ENCODE peak calls at places on chromosome 9, in nine cellular contexts. O, C, R, Y, L, G, A, J and S are unnamed samples.

GRCh38 chr9:29039258-29039657 is 1466.0 kb upstream of the C9orf72 start:
- DNase-seq in O (no peak), J (no peak), Y (no peak), A (no peak), L (no peak), C (no peak), G (peak; percentile 22), R (no peak), S (no peak)

GRCh38 chr9:113872485-113873143 is 3.5 kb upstream of the ZNF618 start:
- DNase-seq in C (no peak), O (no peak), J (no peak), A (no peak), R (no peak), G (no peak), L (no peak), Y (no peak), S (no peak)

GRCh38 chr9:71783120-71783523 is 14.8 kb upstream of the CEMIP2 start:
- DNase-seq in J (peak; percentile 81), R (no peak), Y (no peak), C (no peak), L (no peak), G (no peak), O (no peak), A (peak; percentile 34), S (peak; percentile 88)

GRCh38 chr9:99859395-99859980 is 37.8 kb downstream of the NR4A3 start:
- DNase-seq in O (peak; percentile 10), R (no peak), C (no peak), J (no peak), G (no peak), Y (peak; percentile 35), A (no peak), L (no peak), S (no peak)

GRCh38 chr9:106712279-106712678 is 150.7 kb upstream of the ZNF462 start:
- DNase-seq in L (no peak), G (no peak), O (no peak), A (no peak), J (no peak), C (no peak), R (no peak), Y (no peak), S (no peak)

GRCh38 chr9:4020038-4020746 is 279.7 kb downstream of the GLIS3 start:
- DNase-seq in Y (no peak), A (no peak), L (no peak), G (peak; percentile 26), C (no peak), R (no peak), J (no peak), O (no peak), S (no peak)

GRCh38 chr9:36731576-36731975 is 158.9 kb downstream of the MELK start:
- DNase-seq in A (no peak), C (no peak), L (no peak), O (no peak), J (no peak), R (no peak), Y (no peak), G (no peak), S (no peak)

GRCh38 chr9:114805670-114806551 is at the start of gene TNFSF15:
- DNase-seq in G (peak; percentile 86), L (no peak), O (no peak), R (no peak), C (peak; percentile 19), Y (no peak), J (no peak), A (peak; percentile 45), S (no peak)

GRCh38 chr9:79165006-79165405 is 406.8 kb upstream of the TLE4 start:
- DNase-seq in Y (no peak), C (no peak), O (no peak), R (no peak), L (no peak), A (no peak), J (no peak), G (peak; percentile 57), S (no peak)

GRCh38 chr9:126723807-126724172 is 81.0 kb upstream of the ZBTB43 start:
- DNase-seq in Y (no peak), G (peak; percentile 29), O (no peak), J (no peak), C (no peak), A (no peak), L (no peak), R (peak; percentile 84), S (no peak)

GRCh38 chr9:133103987-133104505 is 17.0 kb downstream of the RALGDS start:
- DNase-seq in R (no peak), G (no peak), O (no peak), J (no peak), A (no peak), L (no peak), C (no peak), Y (no peak), S (no peak)

GRCh38 chr9:133306242-133307194 is 29.5 kb downstream of the SURF6 start:
- DNase-seq in R (no peak), A (no peak), O (no peak), L (no peak), J (no peak), C (no peak), Y (peak; percentile 46), G (no peak), S (no peak)